ENCODE peak calls at places on chromosomes 11 and 22, in eight cellular contexts. A is WERI-Rb-1, T is heart right ventricle, N is prostate gland, I is uterus, B is thoracic aorta, Q is upper lobe of right lung, Y is PC-3. W is an unnamed sample. For H3K9me3, the result is how much of the 10 kb centered on the place peaks cover.

GRCh38 chr11:111331711-111332479 is 33.5 kb downstream of the POU2AF3 start:
- DNase-seq in N (no peak), B (no peak), Y (peak), T (no peak), A (no peak), I (no peak), Q (no peak), W (no peak)

GRCh38 chr11:122833133-122833470 is 5.2 kb upstream of the CRTAM start:
- DNase-seq in T (no peak), I (no peak), Q (no peak), N (no peak), B (no peak), A (no peak), Y (no peak), W (no peak)

GRCh38 chr11:100574894-100575769 is 112.0 kb upstream of the ARHGAP42 start:
- DNase-seq in Y (peak), A (no peak), B (no peak), Q (no peak), I (no peak), N (no peak), T (no peak), W (no peak)

GRCh38 chr22:37545703-37546435 is 14.4 kb upstream of the CDC42EP1 start:
- DNase-seq in Q (peak), I (peak), B (peak), T (peak), Y (peak), A (no peak), N (peak), W (no peak)

GRCh38 chr22:50704510-50705218 is 32.0 kb downstream of the SHANK3 start:
- DNase-seq in B (no peak), Q (peak), T (no peak), N (no peak), I (no peak), A (no peak), Y (no peak), W (no peak)

GRCh38 chr22:50719814-50720300 is 18.1 kb upstream of the ACR start:
- DNase-seq in I (no peak), Y (no peak), A (no peak), Q (no peak), T (no peak), B (no peak), N (no peak), W (no peak)

GRCh38 chr22:47122441-47123000 is 360.1 kb downstream of the TBC1D22A start:
- DNase-seq in A (no peak), B (no peak), T (no peak), I (no peak), Y (no peak), N (no peak), Q (peak), W (no peak)

GRCh38 chr11:19506803-19507466 is 205.7 kb upstream of the NAV2 start:
- DNase-seq in T (no peak), Y (no peak), A (no peak), Q (no peak), I (no peak), N (no peak), B (no peak), W (no peak)

GRCh38 chr11:3660960-3661359 is 10.2 kb downstream of the CHRNA10 start:
- DNase-seq in N (no peak), Y (no peak), Q (no peak), B (no peak), A (no peak), I (no peak), T (no peak), W (no peak)

GRCh38 chr22:44664149-44664548 is 37.9 kb upstream of the PRR5 start:
- DNase-seq in N (no peak), B (no peak), T (peak), Q (no peak), Y (no peak), A (no peak), I (no peak), W (no peak)

GRCh38 chr11:30258679-30259078 is 27.9 kb downstream of the FSHB start:
- DNase-seq in Y (no peak), Q (no peak), N (no peak), A (no peak), B (no peak), T (no peak), I (no peak), W (no peak)

GRCh38 chr11:70020336-70021214 is 57.5 kb upstream of the ANO1 start:
- DNase-seq in I (no peak), Y (peak), A (no peak), B (no peak), T (peak), Q (no peak), N (no peak), W (no peak)

GRCh38 chr11:8018742-8019631 is 31.9 kb downstream of the EIF3F start:
- DNase-seq in A (peak), B (peak), Y (peak), T (peak), I (peak), N (peak), Q (peak), W (peak)

GRCh38 chr22:28402539-28402938 is 277.1 kb downstream of the TTC28 start:
- DNase-seq in N (no peak), B (no peak), Y (no peak), I (no peak), Q (no peak), A (no peak), T (no peak), W (no peak)

GRCh38 chr11:69501891-69502860 is 20.7 kb downstream of the LINC01488 start:
- DNase-seq in N (no peak), T (no peak), I (no peak), B (no peak), A (no peak), Y (no peak), Q (peak), W (no peak)

GRCh38 chr11:65498042-65498726 is 661 bp upstream of the MALAT1 start:
- DNase-seq in I (no peak), T (peak), Y (peak), Q (peak), B (no peak), N (no peak), A (peak), W (peak)

GRCh38 chr11:91587131-91587530 is 637.5 kb upstream of the FAT3 start:
- DNase-seq in B (no peak), I (no peak), A (no peak), N (no peak), Q (no peak), T (no peak), Y (peak), W (no peak)

GRCh38 chr22:17891427-17892167 is 117.3 kb upstream of the BID start:
- DNase-seq in I (no peak), Y (no peak), T (peak), B (no peak), Q (no peak), N (peak), A (peak), W (no peak)

GRCh38 chr22:30609260-30610185 is 2.5 kb downstream of the TCN2 start:
- DNase-seq in Y (peak), B (no peak), Q (no peak), T (peak), N (no peak), A (no peak), I (peak), W (no peak)

GRCh38 chr11:38553033-38553432 is 1955.0 kb upstream of the RAG2 start:
- DNase-seq in N (no peak), Q (no peak), Y (no peak), B (no peak), A (peak), T (no peak), I (no peak), W (no peak)

GRCh38 chr11:119198925-119199324 is 7.2 kb upstream of the CBL start:
- DNase-seq in Y (no peak), B (no peak), A (no peak), N (no peak), Q (peak), I (no peak), T (no peak), W (no peak)

GRCh38 chr11:65701686-65702085 is 10.4 kb upstream of the KAT5 start:
- DNase-seq in Q (no peak), T (no peak), A (no peak), Y (no peak), I (no peak), N (no peak), B (no peak), W (no peak)

GRCh38 chr11:96127596-96127959 is 203.7 kb upstream of the MTMR2 start:
- DNase-seq in Q (no peak), T (no peak), I (no peak), A (no peak), Y (no peak), N (no peak), B (no peak), W (no peak)

GRCh38 chr11:87740968-87741367 is 434.3 kb downstream of the RAB38 start:
- DNase-seq in A (no peak), B (no peak), N (no peak), Y (no peak), I (no peak), T (no peak), Q (no peak), W (no peak)

DNA sequence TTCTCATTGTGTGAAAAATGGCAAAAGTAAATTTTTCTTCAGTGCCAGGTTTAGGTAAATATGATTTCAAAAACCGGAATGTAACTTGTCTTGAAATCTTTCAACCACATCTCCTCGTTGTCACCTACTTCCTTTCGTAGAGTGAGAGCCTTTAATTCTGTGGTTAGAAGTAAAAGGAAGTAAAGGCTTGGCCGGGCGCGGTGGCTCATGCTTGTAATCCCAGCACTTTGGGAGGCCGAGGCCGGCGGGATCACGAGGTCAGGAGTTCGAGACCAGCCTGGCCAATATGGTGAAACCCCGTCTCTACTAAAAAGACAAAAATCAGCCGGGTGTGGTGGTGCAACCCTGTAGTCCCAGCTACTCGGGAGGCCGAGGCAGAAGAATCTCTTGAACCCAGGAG is 29.8 kb downstream of the SGSM3 start:
- DNase-seq in B (no peak), Q (no peak), I (no peak), A (no peak), N (no peak), Y (no peak), T (no peak), W (peak)
- H3K27ac ChIP-seq in B (no peak), Q (no peak), I (no peak), A (no peak), N (no peak), Y (no peak), T (no peak), W (no peak)

DNA sequence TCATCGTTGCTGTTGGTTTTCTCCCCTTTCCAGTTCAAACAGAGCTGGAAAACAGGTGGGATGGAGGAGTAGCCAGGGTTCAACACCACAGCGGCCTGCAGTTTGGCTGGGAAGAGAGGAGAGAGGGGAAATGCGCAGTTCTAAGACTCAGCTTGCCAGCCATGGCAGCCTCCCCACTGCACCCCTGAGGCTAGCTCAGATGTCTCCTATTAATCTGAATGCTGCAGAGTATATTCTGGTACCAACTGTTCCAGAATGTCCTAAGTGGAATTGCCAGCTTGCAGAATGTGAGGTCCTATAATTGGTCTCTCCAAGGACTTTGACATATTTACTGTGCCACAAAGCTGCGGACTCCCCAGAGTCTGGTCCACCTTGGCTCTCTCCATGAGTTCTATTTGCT is 32.0 kb downstream of the NEFH start:
- DNase-seq in T (no peak), I (no peak), N (no peak), Y (no peak), Q (no peak), A (no peak), B (no peak), W (no peak)
- TF ChIP-seq CTCF in T (no peak), I (no peak), N (no peak), Y (no peak), Q (no peak), A (no peak), B (no peak), W (no peak)

GRCh38 chr11:17811416-17811815 is 76.8 kb downstream of the KCNC1 start:
- DNase-seq in Y (no peak), B (no peak), N (no peak), A (no peak), T (no peak), I (no peak), Q (no peak), W (no peak)

GRCh38 chr11:17810041-17810440 is 75.5 kb downstream of the KCNC1 start:
- DNase-seq in N (no peak), B (no peak), Y (no peak), Q (no peak), A (peak), I (no peak), T (no peak), W (no peak)

GRCh38 chr11:17812286-17813187 is 78.0 kb downstream of the KCNC1 start:
- DNase-seq in T (no peak), Q (no peak), A (no peak), Y (peak), N (peak), I (no peak), B (no peak), W (no peak)

GRCh38 chr11:17813391-17814059 is 78.9 kb downstream of the KCNC1 start:
- DNase-seq in I (no peak), Y (peak), N (peak), T (no peak), B (no peak), A (no peak), Q (no peak), W (no peak)

DNA sequence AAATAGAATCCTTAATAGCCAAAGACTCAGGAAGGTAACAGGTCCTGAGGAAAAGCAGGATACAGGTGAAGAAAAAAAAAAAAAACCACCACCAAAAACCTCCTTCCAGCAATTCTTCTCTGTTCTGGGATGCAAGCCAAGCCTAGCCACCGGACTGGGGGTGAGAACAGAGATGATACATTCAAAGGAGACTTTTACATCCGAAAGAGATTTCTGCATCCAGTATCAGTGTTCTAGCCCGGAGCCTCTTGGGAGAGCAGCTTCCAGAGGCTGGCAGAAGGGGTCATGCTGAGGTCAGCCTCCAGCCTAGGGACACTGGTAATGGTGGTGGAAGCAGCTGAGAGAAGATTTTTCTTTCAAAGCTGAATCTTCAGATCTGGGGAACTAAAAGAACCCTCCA is 76.2 kb downstream of the KCNC1 start:
- DNase-seq in A (no peak), Y (peak), I (no peak), B (no peak), T (peak), N (no peak), Q (no peak), W (no peak)
- H3K9me3 ChIP-seq in A (under half), Y (under half), I (under half), B (under half), T (under half), N (under half), Q (under half), W (under half)

DNA sequence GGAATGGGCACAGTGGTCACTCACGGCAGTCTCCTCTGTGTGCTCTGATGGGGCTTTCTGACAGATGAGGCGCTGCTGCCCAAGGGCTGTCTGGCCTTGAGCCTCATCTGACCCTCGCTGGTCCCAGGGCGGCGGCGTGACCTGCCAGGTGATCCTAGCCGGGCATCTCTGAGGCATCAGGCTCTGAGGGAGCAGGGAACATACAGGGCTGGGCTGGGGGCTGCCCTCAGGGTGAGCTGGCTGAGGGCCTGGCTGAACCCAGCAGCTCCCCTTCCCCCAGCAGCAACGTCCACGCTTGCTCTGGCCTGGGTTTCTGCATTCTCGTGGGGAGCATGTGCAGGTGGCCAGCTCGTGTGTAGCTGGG is 47.6 kb downstream of the MOB2 start:
- DNase-seq in Y (no peak), I (no peak), Q (no peak), A (no peak), N (no peak), B (no peak), T (no peak), W (no peak)
- H3K27ac ChIP-seq in Y (no peak), I (no peak), Q (no peak), A (no peak), N (no peak), B (no peak), T (no peak), W (no peak)

DNA sequence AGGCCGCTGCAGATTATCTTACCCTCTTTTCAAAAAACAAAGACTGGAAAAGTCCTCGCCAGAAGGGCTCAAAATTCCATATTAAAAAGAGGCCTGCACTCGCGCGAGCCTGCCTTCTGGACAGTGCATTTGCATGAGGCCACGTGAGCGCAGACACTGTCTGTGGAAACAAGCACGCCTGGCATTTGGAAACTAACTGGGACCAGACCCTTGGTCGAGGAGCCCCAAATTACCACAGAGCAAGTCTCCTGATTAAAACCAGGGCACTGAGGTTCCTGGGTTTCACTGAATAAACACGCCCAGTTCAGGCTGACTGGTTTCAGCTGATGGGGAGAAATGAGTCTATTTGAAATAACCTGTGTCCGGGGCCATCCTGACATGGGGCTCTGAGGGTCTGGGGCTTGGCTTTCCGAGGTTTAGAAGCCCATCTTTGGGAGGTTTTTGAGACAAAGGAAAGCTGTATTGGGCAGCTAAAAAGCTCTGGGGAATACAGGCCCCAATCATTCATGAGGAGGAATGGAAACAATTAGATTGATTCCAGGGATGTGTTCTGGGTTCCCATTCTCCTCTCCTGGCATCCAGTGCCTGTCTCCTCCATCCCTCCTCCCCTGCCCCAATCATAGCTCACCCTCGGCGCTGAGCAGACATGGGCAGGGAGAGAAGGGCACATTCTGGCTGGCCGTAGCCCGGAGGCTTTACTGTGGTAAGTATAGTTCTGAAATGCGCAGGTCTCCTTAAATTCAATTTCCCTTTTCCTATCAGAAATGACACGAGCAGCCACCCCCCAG is 42.6 kb downstream of the ABTB2 start:
- DNase-seq in Y (no peak), Q (no peak), I (no peak), T (no peak), A (no peak), N (no peak), B (no peak), W (no peak)
- TF ChIP-seq CTCF in Y (no peak), Q (no peak), I (no peak), T (no peak), A (no peak), N (no peak), B (no peak), W (no peak)

GRCh38 chr11:35852056-35852455 is 91.8 kb upstream of the LDLRAD3 start:
- DNase-seq in Q (no peak), B (no peak), N (no peak), A (peak), Y (no peak), T (peak), I (no peak), W (no peak)
- H3K9me3 ChIP-seq in Q (under half), B (under half), N (under half), A (under half), Y (under half), T (under half), I (under half), W (under half)

GRCh38 chr11:44548032-44548695 is 17.3 kb upstream of the CD82 start:
- DNase-seq in I (no peak), N (no peak), T (no peak), B (no peak), Y (no peak), A (no peak), Q (no peak), W (no peak)

GRCh38 chr11:44555031-44555800 is 10.2 kb upstream of the CD82 start:
- DNase-seq in A (no peak), N (no peak), T (no peak), Q (no peak), Y (no peak), I (no peak), B (no peak), W (no peak)

GRCh38 chr11:44551456-44552139 is 13.9 kb upstream of the CD82 start:
- DNase-seq in T (no peak), B (no peak), Y (no peak), N (no peak), I (no peak), A (no peak), Q (no peak), W (no peak)

GRCh38 chr11:44550123-44550522 is 15.3 kb upstream of the CD82 start:
- DNase-seq in B (no peak), A (no peak), Q (no peak), Y (no peak), N (no peak), T (no peak), I (no peak), W (no peak)
- H3K27ac ChIP-seq in B (no peak), A (no peak), Q (no peak), Y (no peak), N (no peak), T (no peak), I (no peak), W (no peak)

GRCh38 chr11:34840736-34841386 is 75.3 kb downstream of the APIP start:
- DNase-seq in Y (peak), Q (no peak), I (no peak), A (peak), T (no peak), N (no peak), B (no peak), W (no peak)

GRCh38 chr11:34833602-34834001 is 82.6 kb downstream of the APIP start:
- DNase-seq in B (no peak), N (no peak), Q (no peak), I (no peak), T (no peak), A (no peak), Y (no peak), W (no peak)

GRCh38 chr11:34839969-34840368 is 76.2 kb downstream of the APIP start:
- DNase-seq in A (no peak), Y (no peak), B (no peak), Q (no peak), I (no peak), T (no peak), N (no peak), W (no peak)

DNA sequence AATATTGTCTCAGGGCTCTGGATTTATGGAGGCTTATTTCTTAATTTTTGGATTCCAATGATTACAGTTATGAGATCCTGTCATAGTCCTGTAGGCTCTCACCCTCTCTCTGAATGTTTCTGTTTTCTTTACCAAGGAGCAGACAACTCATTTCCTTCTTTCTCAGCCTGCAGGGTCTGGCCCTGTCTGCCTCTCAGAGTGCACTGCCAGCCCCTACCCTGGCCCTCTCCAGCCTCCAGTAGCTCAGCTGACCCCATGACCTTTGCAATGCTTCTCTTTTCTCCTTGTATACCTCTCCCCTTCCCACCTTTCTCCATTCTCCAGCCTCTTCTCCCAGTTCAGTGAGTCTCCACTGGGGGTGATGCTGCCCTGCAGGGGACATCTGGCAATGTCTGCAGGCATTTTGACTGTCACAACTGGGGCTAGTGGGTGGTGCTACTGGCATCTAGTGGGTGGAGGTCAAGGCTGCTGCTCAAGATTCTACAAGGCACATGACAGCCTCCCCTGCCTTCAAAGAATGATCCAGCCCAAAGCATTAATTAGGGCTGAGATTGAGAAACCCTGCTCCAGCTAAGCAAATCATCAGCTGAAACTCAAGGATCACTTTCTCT is 78.8 kb downstream of the APIP start:
- DNase-seq in A (peak), B (no peak), Q (no peak), I (no peak), N (no peak), T (no peak), Y (peak), W (no peak)
- TF ChIP-seq CTCF in A (peak), B (no peak), Q (no peak), I (no peak), N (no peak), T (no peak), Y (peak), W (no peak)

W was measured in CD4-positive, alpha-beta T cell.